ENCODE peak calls at places on chromosomes 5 and 9, in nine cellular contexts. N, J, M, F, W, R, U, V and K are unnamed samples.

GRCh38 chr9:129487658-129488483 is 133.0 kb downstream of the C9orf50 start:
- DNase-seq in W (no peak), U (peak), N (peak), V (peak), M (peak), J (no peak), F (no peak), R (peak), K (peak)

GRCh38 chr5:76999451-76999850 is 30.8 kb upstream of the AGGF1 start:
- DNase-seq in V (no peak), F (peak), M (no peak), U (no peak), J (no peak), R (no peak), W (no peak), N (no peak), K (no peak)

GRCh38 chr5:123438244-123438643 is 15.0 kb upstream of the CEP120 start:
- DNase-seq in V (no peak), R (no peak), J (no peak), U (no peak), N (no peak), W (no peak), M (no peak), F (no peak), K (no peak)

GRCh38 chr5:174097486-174098185 is 52.1 kb downstream of the NSG2 start:
- DNase-seq in N (no peak), R (no peak), U (no peak), W (no peak), F (no peak), V (no peak), J (no peak), M (no peak), K (no peak)

GRCh38 chr9:83062011-83062652 is 810 bp downstream of the RASEF start:
- DNase-seq in N (no peak), W (peak), U (no peak), M (no peak), R (peak), F (no peak), V (no peak), J (no peak), K (peak)

GRCh38 chr5:32326216-32326772 is 13.6 kb upstream of the MTMR12 start:
- DNase-seq in M (no peak), U (no peak), N (no peak), W (no peak), R (no peak), F (no peak), J (no peak), V (no peak), K (no peak)

GRCh38 chr9:28774433-28775029 is 1201.2 kb upstream of the C9orf72 start:
- DNase-seq in U (no peak), W (peak), V (no peak), R (no peak), M (no peak), N (no peak), J (no peak), F (no peak), K (peak)

GRCh38 chr5:76953551-76954382 is 922 bp downstream of the CRHBP start:
- DNase-seq in U (no peak), M (no peak), W (no peak), J (no peak), N (peak), R (no peak), V (no peak), F (no peak), K (no peak)

GRCh38 chr9:98365227-98365669 is 109.8 kb upstream of the TBC1D2 start:
- DNase-seq in M (no peak), N (no peak), R (no peak), W (no peak), F (no peak), U (no peak), J (no peak), V (no peak), K (no peak)

GRCh38 chr5:83583859-83584258 is 112.3 kb downstream of the VCAN start:
- DNase-seq in R (no peak), N (no peak), U (no peak), W (no peak), V (no peak), F (no peak), J (no peak), M (no peak), K (no peak)

GRCh38 chr9:100100268-100100667 is 1.2 kb downstream of the INVS start:
- DNase-seq in W (no peak), V (no peak), N (no peak), J (no peak), R (no peak), F (no peak), M (no peak), U (no peak), K (no peak)

GRCh38 chr5:62340392-62340791 is 34.4 kb downstream of the KIF2A start:
- DNase-seq in N (no peak), F (no peak), R (no peak), J (no peak), U (no peak), M (no peak), W (peak), V (no peak), K (no peak)

GRCh38 chr9:5851445-5851844 is 18.5 kb upstream of the ERMP1 start:
- DNase-seq in M (peak), F (peak), U (no peak), R (no peak), V (no peak), J (no peak), W (no peak), N (no peak), K (no peak)

GRCh38 chr5:173029499-173029921 is 26.6 kb upstream of the CREBRF start:
- DNase-seq in V (no peak), J (no peak), N (no peak), R (no peak), F (no peak), M (no peak), U (no peak), W (no peak), K (no peak)

GRCh38 chr5:32707394-32707997 is 3.6 kb upstream of the NPR3 start:
- DNase-seq in J (no peak), N (no peak), R (no peak), V (no peak), W (peak), M (no peak), U (no peak), F (no peak), K (peak)

GRCh38 chr9:8730618-8731017 is 931.0 kb upstream of the DMAC1 start:
- DNase-seq in M (no peak), R (no peak), F (no peak), W (no peak), N (no peak), J (no peak), V (no peak), U (no peak), K (no peak)

GRCh38 chr5:90956511-90956910 is 397.9 kb downstream of the ADGRV1 start:
- DNase-seq in W (no peak), J (no peak), M (no peak), N (no peak), R (no peak), V (no peak), F (no peak), U (no peak), K (no peak)

GRCh38 chr5:149024477-149024876 is 38.4 kb downstream of the SH3TC2 start:
- DNase-seq in W (no peak), M (no peak), R (no peak), V (no peak), F (no peak), U (no peak), N (no peak), J (no peak), K (no peak)

GRCh38 chr5:154473581-154474266 is 4.3 kb downstream of the HAND1 start:
- DNase-seq in J (no peak), W (no peak), F (no peak), V (no peak), M (no peak), N (no peak), R (no peak), U (no peak), K (no peak)

GRCh38 chr5:130452744-130453143 is 548.5 kb downstream of the CHSY3 start:
- DNase-seq in J (no peak), V (no peak), W (no peak), R (no peak), U (no peak), M (no peak), N (no peak), F (no peak), K (no peak)

GRCh38 chr9:94867842-94868312 is 141.4 kb downstream of the AOPEP start:
- DNase-seq in F (no peak), J (no peak), U (no peak), W (peak), N (no peak), V (no peak), R (no peak), M (no peak), K (no peak)

GRCh38 chr5:160330212-160330611 is 17.8 kb upstream of the CCNJL start:
- DNase-seq in J (no peak), M (no peak), W (no peak), F (no peak), U (no peak), V (no peak), N (no peak), R (no peak), K (no peak)

GRCh38 chr5:77209495-77210090 is 887 bp upstream of the PDE8B start:
- DNase-seq in W (no peak), V (no peak), R (no peak), J (no peak), F (no peak), N (no peak), M (no peak), U (no peak), K (no peak)

GRCh38 chr9:108477538-108478006 is 378.2 kb downstream of the ACTL7B start:
- DNase-seq in N (no peak), W (peak), M (no peak), V (no peak), U (no peak), F (no peak), R (no peak), J (no peak), K (peak)

GRCh38 chr9:113564804-113565237 is 101.3 kb downstream of the RGS3 start:
- DNase-seq in N (peak), J (no peak), M (no peak), F (no peak), V (peak), R (peak), W (no peak), U (no peak), K (no peak)

GRCh38 chr5:41406424-41406823 is 104.0 kb downstream of the PLCXD3 start:
- DNase-seq in U (no peak), J (no peak), V (no peak), W (peak), F (no peak), R (no peak), N (no peak), M (no peak), K (no peak)

GRCh38 chr5:170280090-170280493 is 17.5 kb downstream of the LCP2 start:
- DNase-seq in F (no peak), M (no peak), U (no peak), N (no peak), R (no peak), V (no peak), W (no peak), J (no peak), K (no peak)

GRCh38 chr5:55766408-55766807 is 28.5 kb downstream of the DDX4 start:
- DNase-seq in U (no peak), F (no peak), M (no peak), N (no peak), J (no peak), R (no peak), W (no peak), V (no peak), K (no peak)

GRCh38 chr9:72751541-72751940 is 201.3 kb downstream of the ALDH1A1 start:
- DNase-seq in U (no peak), R (no peak), V (no peak), W (no peak), M (no peak), J (no peak), F (no peak), N (no peak), K (no peak)

GRCh38 chr5:32297181-32298055 is 15.3 kb downstream of the MTMR12 start:
- DNase-seq in J (no peak), W (no peak), N (no peak), V (no peak), M (no peak), F (no peak), U (no peak), R (no peak), K (no peak)

GRCh38 chr5:146878471-146879172 is at the start of gene PPP2R2B:
- DNase-seq in W (no peak), M (peak), R (no peak), N (peak), J (no peak), U (peak), V (peak), F (no peak), K (no peak)

GRCh38 chr5:87081511-87082372 is 185.9 kb upstream of the RASA1 start:
- DNase-seq in U (peak), R (no peak), V (no peak), F (peak), W (no peak), N (no peak), J (peak), M (peak), K (no peak)

GRCh38 chr5:178215263-178216002 is 11.1 kb downstream of the HNRNPAB start:
- DNase-seq in N (no peak), R (no peak), F (no peak), M (no peak), W (no peak), U (no peak), J (no peak), V (no peak), K (no peak)

GRCh38 chr5:124056326-124057160 is 544.6 kb downstream of the CSNK1G3 start:
- DNase-seq in W (no peak), U (no peak), V (no peak), N (no peak), F (no peak), J (peak), M (no peak), R (no peak), K (no peak)

GRCh38 chr5:1759378-1759970 is 40.2 kb downstream of the MRPL36 start:
- DNase-seq in M (no peak), F (no peak), N (no peak), W (no peak), U (no peak), R (peak), J (no peak), V (no peak), K (no peak)

GRCh38 chr5:180832638-180833068 is 28.4 kb downstream of the ZFP62 start:
- DNase-seq in M (no peak), W (no peak), N (no peak), R (no peak), V (no peak), U (peak), F (no peak), J (peak), K (no peak)

GRCh38 chr9:107226431-107226830 is 56.6 kb upstream of the RAD23B start:
- DNase-seq in R (no peak), N (no peak), W (no peak), V (no peak), M (no peak), U (no peak), J (no peak), F (peak), K (no peak)

GRCh38 chr5:86909896-86910295 is 292.2 kb downstream of the COX7C start:
- DNase-seq in J (no peak), M (no peak), N (no peak), W (no peak), V (no peak), U (no peak), F (no peak), R (no peak), K (no peak)

GRCh38 chr9:6106576-6107339 is 91.3 kb upstream of the RANBP6 start:
- DNase-seq in M (no peak), F (peak), W (peak), J (no peak), U (no peak), N (peak), V (no peak), R (peak), K (peak)